ENCODE peak calls at places on chromosomes 6 and 20, in four cellular contexts. W, C, L and A are unnamed samples.

GRCh38 chr20:5073154-5074049 is 46.4 kb downstream of the PCNA start:
- DNase-seq in C (no peak), L (peak), W (peak), A (peak)

GRCh38 chr6:71478834-71479541 is 190.4 kb downstream of the OGFRL1 start:
- DNase-seq in C (no peak), L (no peak), W (peak), A (no peak)

GRCh38 chr20:3606021-3606420 is 57.2 kb downstream of the GFRA4 start:
- DNase-seq in W (peak), L (no peak), C (no peak), A (no peak)

GRCh38 chr6:93304514-93304913 is 114.8 kb downstream of the EPHA7 start:
- DNase-seq in W (no peak), L (no peak), C (no peak), A (no peak)

GRCh38 chr20:36542019-36542488 is 735 bp downstream of the MYL9 start:
- DNase-seq in C (no peak), L (peak), W (no peak), A (no peak)

GRCh38 chr6:17485181-17485580 is 91.8 kb downstream of the CAP2 start:
- DNase-seq in C (no peak), L (no peak), W (no peak), A (no peak)

GRCh38 chr20:45450097-45450818 is 19.3 kb upstream of the WFDC2 start:
- DNase-seq in C (peak), L (no peak), W (no peak), A (peak)

GRCh38 chr6:36039113-36039512 is 11.5 kb downstream of the MAPK14 start:
- DNase-seq in W (no peak), C (no peak), L (no peak), A (no peak)

GRCh38 chr20:42972591-42972990 is 217.1 kb downstream of the PTPRT start:
- DNase-seq in L (no peak), C (no peak), W (no peak), A (no peak)

GRCh38 chr6:53441761-53442160 is 93.0 kb upstream of the ELOVL5 start:
- DNase-seq in C (no peak), L (no peak), W (peak), A (no peak)

GRCh38 chr6:45112711-45113110 is 215.4 kb upstream of the RUNX2 start:
- DNase-seq in L (no peak), C (no peak), W (no peak), A (no peak)

GRCh38 chr6:142985286-142985685 is 40.3 kb upstream of the HIVEP2 start:
- DNase-seq in C (no peak), L (no peak), W (no peak), A (no peak)

GRCh38 chr6:129893513-129894098 is 32.5 kb upstream of the TMEM244 start:
- DNase-seq in L (no peak), W (peak), C (peak), A (no peak)

GRCh38 chr20:25271486-25272222 is 23.8 kb downstream of the PYGB start:
- DNase-seq in C (no peak), W (no peak), L (peak), A (no peak)

GRCh38 chr6:89321571-89321970 is 6.5 kb upstream of the GABRR2 start:
- DNase-seq in W (no peak), L (no peak), C (peak), A (no peak)

GRCh38 chr6:148952147-148953041 is 205.6 kb downstream of the UST start:
- DNase-seq in L (no peak), W (peak), C (no peak), A (no peak)

DNA sequence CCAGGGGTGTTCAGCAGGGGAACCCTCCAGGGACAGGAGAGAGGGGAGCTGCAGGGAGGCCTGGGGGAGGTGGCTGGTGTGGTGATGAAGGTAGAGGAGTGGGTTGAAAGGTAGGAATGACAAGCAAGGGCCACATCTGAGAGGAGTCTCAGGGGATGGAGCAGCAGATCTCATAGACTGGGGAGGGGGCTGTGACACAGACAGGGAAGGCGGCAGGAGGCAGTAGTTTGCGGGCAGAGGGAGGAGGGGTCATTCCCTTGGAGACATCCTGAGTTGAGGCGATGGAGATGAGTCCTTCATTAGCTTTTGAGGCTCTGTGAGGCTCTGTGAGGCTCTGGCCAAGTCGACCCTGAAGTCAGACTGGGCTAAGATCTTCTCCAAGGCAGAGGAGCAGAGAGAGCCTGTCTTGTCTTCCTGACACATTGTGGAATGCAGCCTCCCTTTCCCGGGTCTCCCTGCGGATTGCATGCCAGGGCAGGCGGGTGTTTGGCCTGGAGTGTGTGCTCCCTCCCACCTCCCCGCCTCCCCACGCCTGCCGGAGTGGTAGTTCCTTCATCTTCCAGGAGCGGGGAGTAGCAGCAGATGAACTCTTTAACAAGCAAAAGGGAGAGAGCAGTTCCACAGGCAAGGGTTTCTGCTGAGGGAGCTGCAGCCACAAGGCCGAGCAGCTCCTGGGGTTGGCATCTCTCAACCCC is 34.3 kb upstream of the MLN start:
- DNase-seq in L (peak), C (no peak), W (peak), A (no peak)
- TF ChIP-seq CTCF in L (no peak), C (no peak), W (peak), A (no peak)

DNA sequence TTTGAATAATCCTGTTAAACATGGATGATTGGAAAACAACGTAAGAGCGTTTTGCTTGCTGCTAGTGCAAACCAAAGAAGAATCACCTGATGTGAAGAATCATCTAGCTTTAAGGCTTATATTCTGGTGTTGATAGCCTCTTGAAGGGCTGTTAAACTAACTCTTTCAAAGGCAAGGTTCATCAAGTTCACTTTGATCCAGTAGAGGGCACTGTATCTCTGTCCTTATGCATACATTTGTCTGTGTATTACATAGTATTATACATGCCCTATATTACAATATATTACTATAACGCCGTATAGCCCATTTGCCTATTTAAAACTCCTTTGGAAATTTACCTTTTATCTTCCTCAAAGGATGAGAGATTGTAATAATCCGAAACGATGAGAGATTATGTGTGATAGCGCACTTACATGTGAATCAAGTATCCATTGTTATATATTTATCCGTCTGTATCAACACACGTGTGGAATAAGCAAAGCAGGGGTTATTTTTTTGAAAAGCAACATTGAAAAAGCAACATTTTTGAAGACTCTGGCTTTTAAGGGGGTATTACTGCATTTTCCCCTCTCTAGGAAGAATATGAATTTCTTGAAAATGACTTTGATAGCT is 50.8 kb upstream of the NRN1 start:
- DNase-seq in W (no peak), C (peak), L (no peak), A (no peak)
- TF ChIP-seq CTCF in W (peak), C (peak), L (peak), A (peak)

DNA sequence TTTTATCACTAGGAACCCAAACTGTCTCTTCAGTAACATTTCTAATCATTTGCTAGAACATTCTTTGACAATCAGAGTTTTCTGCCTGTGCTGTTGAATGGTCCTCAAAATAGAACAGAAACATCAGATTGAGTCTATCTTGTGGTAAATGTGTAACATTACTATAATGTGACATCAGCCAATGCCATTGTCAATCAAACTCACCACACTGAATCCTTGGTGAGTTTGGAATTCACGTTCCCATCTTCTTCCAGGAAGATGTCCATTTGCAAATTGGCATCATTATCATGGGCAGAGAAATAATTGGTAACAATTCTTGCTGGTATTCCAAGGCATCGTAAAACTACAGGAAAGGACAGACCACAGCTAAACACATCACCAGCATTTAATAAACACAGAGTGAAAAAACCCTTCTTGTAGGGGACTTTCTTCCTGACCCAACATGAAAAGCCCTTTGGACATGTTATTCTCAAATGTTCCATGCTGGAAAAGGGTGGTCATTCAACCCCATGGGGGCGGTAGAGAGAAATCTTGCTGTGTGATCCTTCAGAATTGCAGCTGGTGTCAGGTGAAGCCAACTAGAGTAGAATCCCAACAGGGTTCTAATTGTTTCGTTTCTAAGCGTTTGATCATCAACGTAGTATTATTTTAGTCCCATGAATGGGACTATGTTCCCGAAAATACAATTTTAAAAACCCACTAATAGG is 98.5 kb downstream of the F13A1 start:
- DNase-seq in C (peak), W (no peak), L (peak), A (peak)
- TF ChIP-seq CTCF in C (peak), W (no peak), L (peak), A (peak)

GRCh38 chr6:169096326-169096882 is 157.2 kb downstream of the THBS2 start:
- DNase-seq in C (no peak), W (no peak), L (no peak), A (no peak)
- TF ChIP-seq CTCF in C (no peak), W (no peak), L (no peak), A (no peak)

DNA sequence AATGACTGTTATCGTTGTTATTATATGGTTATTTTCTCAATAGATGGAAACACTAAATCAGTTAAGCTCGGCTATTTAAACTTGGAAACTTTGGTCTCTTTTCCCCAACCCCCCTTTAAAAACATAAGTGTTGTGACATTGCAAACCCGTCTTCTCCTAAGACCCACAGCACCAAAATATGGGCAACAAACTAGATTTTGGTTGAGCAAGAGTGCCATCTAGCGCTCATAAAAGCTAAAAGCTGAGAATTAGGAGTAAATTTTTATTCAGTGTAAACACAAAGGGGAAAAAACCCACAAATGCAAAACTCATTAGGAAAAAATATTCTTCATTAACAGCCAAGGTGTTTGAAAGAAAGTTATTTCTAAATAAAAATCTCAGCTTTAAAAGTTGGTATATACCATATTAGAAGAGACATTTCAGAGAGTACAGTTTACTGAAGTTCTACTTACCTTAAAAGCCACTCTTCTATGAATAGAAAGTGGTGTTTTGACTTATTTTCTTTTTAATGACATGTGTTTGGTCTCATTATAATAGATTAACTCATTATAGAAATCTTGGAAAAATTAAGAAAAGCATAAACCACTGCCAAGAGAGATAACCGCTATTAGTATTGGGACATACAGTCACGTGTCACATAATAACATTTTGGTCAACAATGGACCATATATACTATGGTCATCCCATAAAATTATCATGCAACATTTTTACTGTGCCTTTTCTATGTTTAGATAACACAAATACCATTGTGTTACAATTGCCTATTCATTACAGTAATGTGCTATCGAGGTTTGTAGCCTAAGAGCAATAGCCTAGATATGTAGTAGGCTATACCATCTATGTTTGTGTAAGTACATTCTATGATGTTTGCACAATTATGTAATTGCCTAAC is 21.1 kb downstream of the SESN1 start:
- DNase-seq in L (no peak), C (peak), W (no peak), A (peak)
- TF ChIP-seq CTCF in L (peak), C (peak), W (peak), A (peak)